ENCODE peak calls at places on chromosomes 16 and 17, in six cellular contexts. Q is A549, P is endothelial cell of umbilical vein, E is K562, N is GM12878, R is HepG2. L is an unnamed sample.

GRCh38 chr16:81003610-81004460 is 2.9 kb downstream of the CMC2 start:
- DNase-seq in Q (no peak), P (no peak), E (no peak), N (no peak), R (no peak), L (no peak)

GRCh38 chr17:28597606-28598383 is 1.0 kb downstream of the SPAG5 start:
- DNase-seq in Q (no peak), P (no peak), E (peak; percentile 14), N (no peak), R (peak; percentile 17), L (peak; percentile 28)

GRCh38 chr17:4836221-4836620 is 3.1 kb downstream of the MINK1 start:
- DNase-seq in Q (no peak), P (no peak), E (no peak), N (no peak), R (no peak), L (no peak)

GRCh38 chr16:56480776-56481467 is 29.6 kb downstream of the OGFOD1 start:
- DNase-seq in Q (no peak), P (no peak), E (no peak), N (no peak), R (no peak), L (no peak)

GRCh38 chr17:42818379-42818778 is 5.7 kb downstream of the BECN1 start:
- DNase-seq in Q (no peak), P (no peak), E (no peak), N (no peak), R (no peak), L (no peak)

GRCh38 chr16:57022445-57022844 is 33.1 kb downstream of the NLRC5 start:
- DNase-seq in Q (no peak), P (no peak), E (no peak), N (no peak), R (no peak), L (no peak)

GRCh38 chr17:1789936-1790335 is 28.1 kb downstream of the SERPINF1 start:
- DNase-seq in Q (no peak), P (no peak), E (no peak), N (no peak), R (no peak), L (no peak)

GRCh38 chr16:11350531-11351335 is 5.5 kb downstream of the RMI2 start:
- DNase-seq in Q (no peak), P (no peak), E (no peak), N (no peak), R (no peak), L (no peak)

GRCh38 chr17:73042809-73043685 is 49.4 kb downstream of the SLC39A11 start:
- DNase-seq in Q (no peak), P (no peak), E (no peak), N (no peak), R (no peak), L (no peak)

DNA sequence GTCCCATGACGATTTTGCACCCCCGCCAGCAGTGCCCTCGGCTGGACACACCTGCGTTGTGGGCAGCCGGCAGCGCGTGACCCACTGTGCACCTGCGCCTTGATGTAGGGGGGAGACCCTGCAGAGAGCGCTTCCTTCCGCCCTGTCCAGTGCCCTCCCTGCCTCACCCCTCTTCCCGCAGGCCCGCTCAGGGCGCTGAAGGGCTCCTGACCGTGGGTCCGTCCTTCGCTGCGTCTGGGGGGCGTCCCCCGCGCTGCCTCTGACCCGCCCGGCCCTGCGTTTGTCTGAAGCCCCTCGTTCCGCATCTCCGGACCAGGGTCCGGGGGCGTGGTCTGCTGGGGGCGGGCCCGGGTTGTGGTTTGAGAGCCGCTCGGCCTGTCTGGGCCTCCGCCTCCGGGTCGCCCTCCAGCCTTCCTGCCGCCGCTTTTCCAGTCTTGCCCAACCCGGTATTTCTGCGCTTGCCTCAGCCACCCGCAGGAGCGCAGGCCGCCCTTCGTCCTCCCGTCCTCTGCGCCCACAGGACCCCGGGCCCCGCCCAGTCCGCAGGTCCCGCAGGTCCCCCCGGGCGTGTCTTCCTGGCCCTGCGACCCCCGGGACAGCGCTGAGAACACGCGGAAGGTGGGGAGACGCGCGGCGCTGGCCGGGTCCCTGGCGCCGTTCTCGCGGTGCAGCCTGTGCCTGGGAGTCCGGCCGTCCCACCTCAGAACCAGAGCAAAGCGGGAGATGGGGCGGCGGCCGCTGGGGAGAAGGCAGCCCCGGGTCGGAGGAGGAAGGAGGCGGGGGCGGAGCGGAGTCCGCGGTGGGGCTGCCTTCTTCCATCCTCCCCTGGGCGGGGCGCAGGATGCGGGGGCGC is 4.0 kb upstream of the IL17C start:
- DNase-seq in Q (no peak), P (peak; percentile 44), E (peak; percentile 91), N (peak; percentile 45), R (no peak), L (peak; percentile 94)
- TF ChIP-seq MYC in Q (no peak), P (no peak), E (no peak), N (no peak), R (no peak), L (no peak)

DNA sequence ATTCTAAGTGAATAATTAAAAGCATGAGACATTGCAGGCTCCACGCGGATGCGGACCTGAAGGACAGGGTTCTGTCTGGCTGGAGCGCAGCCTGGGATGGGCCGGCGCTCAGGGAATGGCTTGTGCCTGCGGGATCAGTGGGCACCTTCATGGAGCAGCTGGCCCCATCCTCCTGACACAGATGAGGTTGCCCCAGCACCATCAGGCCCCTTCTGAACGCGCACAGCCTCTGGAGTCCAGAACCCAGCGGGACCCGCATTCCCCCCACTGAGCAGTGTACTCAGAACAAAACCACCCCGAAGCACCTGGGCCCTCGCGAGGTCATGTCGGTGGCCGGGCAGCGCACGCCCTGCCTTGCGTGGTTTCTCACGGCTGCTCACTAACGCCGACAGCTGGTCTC is 70.5 kb upstream of the CHMP6 start:
- DNase-seq in Q (no peak), P (no peak), E (no peak), N (no peak), R (no peak), L (no peak)
- H3K4me3 ChIP-seq in Q (no peak overlapping the region), P (no peak overlapping the region), E (no peak overlapping the region), N (no peak overlapping the region), R (no peak overlapping the region), L (no peak overlapping the region)

DNA sequence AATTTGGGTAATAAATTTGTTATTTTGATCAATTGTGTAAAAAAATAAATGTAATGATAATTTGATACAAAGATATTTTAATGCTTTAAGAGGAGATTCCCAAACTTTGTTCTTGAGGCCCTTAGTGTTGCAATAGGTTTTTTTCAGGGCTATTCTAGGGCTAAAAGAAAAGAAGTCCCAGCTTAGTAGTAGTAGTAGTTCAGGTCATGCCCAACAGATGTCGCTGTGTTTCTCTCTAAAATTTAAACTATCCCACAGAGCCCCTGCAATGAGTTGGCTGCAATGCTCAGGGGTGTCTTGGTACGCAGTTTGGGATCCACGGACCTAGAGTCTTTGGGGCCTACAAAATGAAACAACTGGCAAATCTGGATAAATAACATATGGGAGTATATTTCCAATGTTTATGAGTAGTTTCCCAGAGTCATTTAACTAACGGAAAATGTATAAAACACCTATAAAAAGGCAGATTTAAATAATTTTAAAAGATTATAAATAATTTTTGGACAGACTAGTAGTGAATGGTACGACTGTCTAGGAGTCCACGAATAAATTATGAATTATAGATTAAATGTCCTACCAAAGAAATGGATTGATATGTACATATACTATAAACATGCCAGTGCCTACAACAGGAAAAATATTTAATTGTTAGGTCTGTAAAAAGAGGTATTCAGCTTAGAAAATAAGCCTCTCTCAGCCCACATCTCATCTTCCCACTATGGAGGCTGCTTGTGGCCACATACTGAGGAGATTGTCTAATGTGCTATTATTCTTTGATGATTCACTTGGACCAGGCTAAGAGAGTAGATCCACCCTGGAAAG is 228.5 kb upstream of the PMFBP1 start:
- DNase-seq in Q (peak; percentile 43), P (peak; percentile 76), E (peak; percentile 49), N (peak; percentile 7), R (peak; percentile 71), L (peak; percentile 76)
- TF ChIP-seq MAX in Q (no peak), P (no peak), E (no peak), N (no peak), R (no peak), L (no peak)

GRCh38 chr17:76232342-76232741 is 8.0 kb downstream of the RNF157 start:
- DNase-seq in Q (no peak), P (no peak), E (no peak), N (no peak), R (no peak), L (no peak)
- TF ChIP-seq MYC in Q (no peak), P (no peak), E (no peak), N (no peak), R (no peak), L (no peak)

GRCh38 chr17:41547378-41547841 is 19.3 kb upstream of the KRT19 start:
- DNase-seq in Q (no peak), P (no peak), E (no peak), N (no peak), R (no peak), L (no peak)

GRCh38 chr17:41549596-41550039 is 21.5 kb upstream of the KRT19 start:
- DNase-seq in Q (no peak), P (no peak), E (peak; percentile 48), N (no peak), R (no peak), L (no peak)

GRCh38 chr17:41546819-41547218 is 18.7 kb upstream of the KRT19 start:
- DNase-seq in Q (no peak), P (no peak), E (no peak), N (no peak), R (no peak), L (no peak)

GRCh38 chr17:41547921-41548843 is 20.1 kb upstream of the KRT19 start:
- DNase-seq in Q (peak; percentile 95), P (peak; percentile 78), E (peak; percentile 43), N (no peak), R (no peak), L (peak; percentile 95)

GRCh38 chr17:41548844-41549595 is 20.9 kb upstream of the KRT19 start:
- DNase-seq in Q (peak; percentile 94), P (peak; percentile 74), E (peak; percentile 91), N (peak; percentile 12), R (peak; percentile 82), L (peak; percentile 85)
- H3K4me3 ChIP-seq in Q (peak overlapping the region; percentile 33), P (no peak overlapping the region), E (no peak overlapping the region), N (no peak overlapping the region), R (peak overlapping the region; percentile 22), L (no peak overlapping the region)